ENCODE peak calls at places on chromosomes 4 and X, in four cellular contexts. P is OCI-M1, A is LoVo, D is sciatic nerve. G is an unnamed sample.

GRCh38 chrX:41421071-41421729 is 25.9 kb upstream of the NYX start:
- DNase-seq in P (no peak), A (no peak), D (no peak), G (no peak)

GRCh38 chrX:130665214-130665613 is 237.8 kb downstream of the ENOX2 start:
- DNase-seq in D (no peak), P (no peak), A (no peak), G (no peak)

GRCh38 chr4:67344594-67345380 is 200.5 kb downstream of the CENPC start:
- DNase-seq in A (no peak), P (no peak), D (no peak), G (no peak)

GRCh38 chr4:97587912-97588311 is 555.4 kb downstream of the STPG2 start:
- DNase-seq in A (no peak), P (no peak), D (no peak), G (no peak)

GRCh38 chr4:16597829-16598228 is 300.6 kb downstream of the LDB2 start:
- DNase-seq in A (no peak), D (no peak), P (no peak), G (no peak)

GRCh38 chr4:151990201-151990600 is 229.4 kb upstream of the GATB start:
- DNase-seq in P (no peak), A (peak; percentile 50), D (no peak), G (no peak)

GRCh38 chr4:99875073-99875472 is 19.2 kb downstream of the LAMTOR3 start:
- DNase-seq in P (no peak), A (no peak), D (no peak), G (no peak)

GRCh38 chr4:186400676-186401075 is 134.7 kb downstream of the F11 start:
- DNase-seq in A (no peak), D (no peak), P (no peak), G (no peak)

GRCh38 chr4:88965053-88965452 is 91.9 kb downstream of the FAM13A start:
- DNase-seq in P (no peak), D (no peak), A (no peak), G (no peak)

GRCh38 chrX:11665144-11666040 is at the start of gene ARHGAP6:
- DNase-seq in D (peak; percentile 67), A (no peak), P (no peak), G (no peak)

GRCh38 chr4:172962564-172963353 is 205.9 kb upstream of the GALNT7 start:
- DNase-seq in A (peak; percentile 83), P (no peak), D (no peak), G (peak; percentile 42)

GRCh38 chr4:67087897-67088296 is 457.4 kb downstream of the CENPC start:
- DNase-seq in D (no peak), P (peak; percentile 81), A (peak; percentile 49), G (no peak)

GRCh38 chrX:72268601-72269365 is 8.3 kb downstream of the RPS4X start:
- DNase-seq in D (no peak), P (no peak), A (no peak), G (no peak)

GRCh38 chr4:139746430-139746829 is 80.8 kb downstream of the MGST2 start:
- DNase-seq in D (no peak), A (no peak), P (no peak), G (no peak)

GRCh38 chr4:170025523-170026252 is 507 bp downstream of the MFAP3L start:
- DNase-seq in P (no peak), D (peak; percentile 67), A (no peak), G (peak; percentile 77)

GRCh38 chr4:108272566-108272965 is 103.8 kb upstream of the LEF1 start:
- DNase-seq in A (peak; percentile 11), P (peak; percentile 57), D (no peak), G (no peak)

GRCh38 chr4:106299977-106300376 is 16.0 kb downstream of the TBCK start:
- DNase-seq in P (no peak), A (no peak), D (no peak), G (no peak)

G was measured in pancreas.